ENCODE peak calls at places on chromosomes 2 and 18, in six cellular contexts. One of them, this sample, is unnamed.

GRCh38 chr18:74604774-74605173 is 7.1 kb downstream of the ZNF407 start:
- DNase-seq in right lobe of liver: no peak
- DNase-seq in HCT116: no peak
- DNase-seq in endothelial cell of umbilical vein: no peak
- DNase-seq in IMR-90: peak; percentile 67
- DNase-seq in tibial nerve: no peak
- DNase-seq in this sample: no peak

GRCh38 chr18:23972416-23972815 is 42.1 kb upstream of the TTC39C start:
- DNase-seq in right lobe of liver: no peak
- DNase-seq in HCT116: no peak
- DNase-seq in endothelial cell of umbilical vein: no peak
- DNase-seq in IMR-90: no peak
- DNase-seq in tibial nerve: no peak
- DNase-seq in this sample: no peak

GRCh38 chr2:234425923-234426603 is 70.8 kb downstream of the ARL4C start:
- DNase-seq in right lobe of liver: no peak
- DNase-seq in HCT116: no peak
- DNase-seq in endothelial cell of umbilical vein: no peak
- DNase-seq in IMR-90: no peak
- DNase-seq in tibial nerve: no peak
- DNase-seq in this sample: no peak

GRCh38 chr2:241788572-241788971 is 11.9 kb downstream of the GAL3ST2 start:
- DNase-seq in right lobe of liver: no peak
- DNase-seq in HCT116: peak; percentile 31
- DNase-seq in endothelial cell of umbilical vein: no peak
- DNase-seq in IMR-90: no peak
- DNase-seq in tibial nerve: no peak
- DNase-seq in this sample: no peak

GRCh38 chr2:128753321-128753720 is 434.7 kb upstream of the HS6ST1 start:
- DNase-seq in right lobe of liver: no peak
- DNase-seq in HCT116: no peak
- DNase-seq in endothelial cell of umbilical vein: no peak
- DNase-seq in IMR-90: no peak
- DNase-seq in tibial nerve: no peak
- DNase-seq in this sample: no peak

GRCh38 chr18:66560092-66560491 is 43.8 kb downstream of the CDH19 start:
- DNase-seq in right lobe of liver: no peak
- DNase-seq in HCT116: no peak
- DNase-seq in endothelial cell of umbilical vein: peak; percentile 52
- DNase-seq in IMR-90: no peak
- DNase-seq in tibial nerve: no peak
- DNase-seq in this sample: no peak

GRCh38 chr2:98828793-98829371 is 98.0 kb upstream of the MGAT4A start:
- DNase-seq in right lobe of liver: no peak
- DNase-seq in HCT116: no peak
- DNase-seq in endothelial cell of umbilical vein: no peak
- DNase-seq in IMR-90: no peak
- DNase-seq in tibial nerve: no peak
- DNase-seq in this sample: no peak

GRCh38 chr2:134539946-134540345 is 178.9 kb downstream of the TMEM163 start:
- DNase-seq in right lobe of liver: no peak
- DNase-seq in HCT116: no peak
- DNase-seq in endothelial cell of umbilical vein: no peak
- DNase-seq in IMR-90: no peak
- DNase-seq in tibial nerve: no peak
- DNase-seq in this sample: no peak

GRCh38 chr18:3401669-3402620 is 48.0 kb upstream of the TGIF1 start:
- DNase-seq in right lobe of liver: no peak
- DNase-seq in HCT116: no peak
- DNase-seq in endothelial cell of umbilical vein: no peak
- DNase-seq in IMR-90: no peak
- DNase-seq in tibial nerve: no peak
- DNase-seq in this sample: no peak

GRCh38 chr2:156455366-156455975 is 19.3 kb downstream of the GPD2 start:
- DNase-seq in right lobe of liver: no peak
- DNase-seq in HCT116: peak; percentile 52
- DNase-seq in endothelial cell of umbilical vein: no peak
- DNase-seq in IMR-90: peak; percentile 50
- DNase-seq in tibial nerve: no peak
- DNase-seq in this sample: peak; percentile 65

GRCh38 chr2:108548221-108549003 is 14.1 kb downstream of the LIMS1 start:
- DNase-seq in right lobe of liver: no peak
- DNase-seq in HCT116: no peak
- DNase-seq in endothelial cell of umbilical vein: no peak
- DNase-seq in IMR-90: peak; percentile 82
- DNase-seq in tibial nerve: no peak
- DNase-seq in this sample: no peak

GRCh38 chr18:8721716-8722115 is 16.4 kb downstream of the MTCL1 start:
- DNase-seq in right lobe of liver: no peak
- DNase-seq in HCT116: peak; percentile 48
- DNase-seq in endothelial cell of umbilical vein: no peak
- DNase-seq in IMR-90: peak; percentile 69
- DNase-seq in tibial nerve: no peak
- DNase-seq in this sample: no peak

GRCh38 chr2:9768388-9768787 is 74.9 kb upstream of the TAF1B start:
- DNase-seq in right lobe of liver: no peak
- DNase-seq in HCT116: no peak
- DNase-seq in endothelial cell of umbilical vein: no peak
- DNase-seq in IMR-90: no peak
- DNase-seq in tibial nerve: peak; percentile 5
- DNase-seq in this sample: no peak

GRCh38 chr2:119179951-119180350 is 21.4 kb upstream of the C1QL2 start:
- DNase-seq in right lobe of liver: no peak
- DNase-seq in HCT116: no peak
- DNase-seq in endothelial cell of umbilical vein: no peak
- DNase-seq in IMR-90: no peak
- DNase-seq in tibial nerve: no peak
- DNase-seq in this sample: no peak

GRCh38 chr2:109685453-109685852 is 71.3 kb downstream of the SOWAHC start:
- DNase-seq in right lobe of liver: no peak
- DNase-seq in HCT116: no peak
- DNase-seq in endothelial cell of umbilical vein: no peak
- DNase-seq in IMR-90: no peak
- DNase-seq in tibial nerve: no peak
- DNase-seq in this sample: no peak

GRCh38 chr2:174198846-174199564 is 49.3 kb downstream of the OLA1 start:
- DNase-seq in right lobe of liver: no peak
- DNase-seq in HCT116: no peak
- DNase-seq in endothelial cell of umbilical vein: no peak
- DNase-seq in IMR-90: peak; percentile 34
- DNase-seq in tibial nerve: no peak
- DNase-seq in this sample: no peak

GRCh38 chr2:238285653-238286082 is 2.7 kb downstream of the PER2 start:
- DNase-seq in right lobe of liver: peak; percentile 84
- DNase-seq in HCT116: no peak
- DNase-seq in endothelial cell of umbilical vein: no peak
- DNase-seq in IMR-90: peak; percentile 94
- DNase-seq in tibial nerve: peak; percentile 90
- DNase-seq in this sample: peak; percentile 82

GRCh38 chr2:162138310-162138709 is 13.7 kb downstream of the GCG start:
- DNase-seq in right lobe of liver: no peak
- DNase-seq in HCT116: no peak
- DNase-seq in endothelial cell of umbilical vein: no peak
- DNase-seq in IMR-90: no peak
- DNase-seq in tibial nerve: no peak
- DNase-seq in this sample: no peak

GRCh38 chr2:171810409-171810993 is 83.5 kb downstream of the SLC25A12 start:
- DNase-seq in right lobe of liver: no peak
- DNase-seq in HCT116: no peak
- DNase-seq in endothelial cell of umbilical vein: no peak
- DNase-seq in IMR-90: peak; percentile 79
- DNase-seq in tibial nerve: no peak
- DNase-seq in this sample: no peak

GRCh38 chr2:69272803-69273471 is 114.1 kb downstream of the GFPT1 start:
- DNase-seq in right lobe of liver: peak; percentile 66
- DNase-seq in HCT116: no peak
- DNase-seq in endothelial cell of umbilical vein: peak; percentile 35
- DNase-seq in IMR-90: peak; percentile 21
- DNase-seq in tibial nerve: no peak
- DNase-seq in this sample: no peak

GRCh38 chr2:219484343-219485200 is 14.1 kb upstream of the GMPPA start:
- DNase-seq in right lobe of liver: no peak
- DNase-seq in HCT116: no peak
- DNase-seq in endothelial cell of umbilical vein: no peak
- DNase-seq in IMR-90: no peak
- DNase-seq in tibial nerve: no peak
- DNase-seq in this sample: no peak

GRCh38 chr18:61823595-61823994 is 69.2 kb downstream of the RNF152 start:
- DNase-seq in right lobe of liver: peak; percentile 71
- DNase-seq in HCT116: no peak
- DNase-seq in endothelial cell of umbilical vein: no peak
- DNase-seq in IMR-90: no peak
- DNase-seq in tibial nerve: no peak
- DNase-seq in this sample: no peak

GRCh38 chr2:54497738-54498680 is 41.9 kb downstream of the SPTBN1 start:
- DNase-seq in right lobe of liver: no peak
- DNase-seq in HCT116: no peak
- DNase-seq in endothelial cell of umbilical vein: peak; percentile 77
- DNase-seq in IMR-90: peak; percentile 23
- DNase-seq in tibial nerve: no peak
- DNase-seq in this sample: peak; percentile 56

GRCh38 chr2:233597522-233597921 is 19.9 kb upstream of the UGT1A8 start:
- DNase-seq in right lobe of liver: no peak
- DNase-seq in HCT116: no peak
- DNase-seq in endothelial cell of umbilical vein: no peak
- DNase-seq in IMR-90: no peak
- DNase-seq in tibial nerve: no peak
- DNase-seq in this sample: no peak

GRCh38 chr2:205675861-205676516 is 6.3 kb upstream of the NRP2 start:
- DNase-seq in right lobe of liver: no peak
- DNase-seq in HCT116: peak; percentile 53
- DNase-seq in endothelial cell of umbilical vein: peak; percentile 74
- DNase-seq in IMR-90: peak; percentile 85
- DNase-seq in tibial nerve: no peak
- DNase-seq in this sample: peak; percentile 67

GRCh38 chr2:165621086-165621560 is 151.6 kb downstream of the CSRNP3 start:
- DNase-seq in right lobe of liver: no peak
- DNase-seq in HCT116: no peak
- DNase-seq in endothelial cell of umbilical vein: peak; percentile 95
- DNase-seq in IMR-90: no peak
- DNase-seq in tibial nerve: no peak
- DNase-seq in this sample: no peak

GRCh38 chr2:240622631-240623235 is 2.5 kb upstream of the GPR35 start:
- DNase-seq in right lobe of liver: peak; percentile 54
- DNase-seq in HCT116: no peak
- DNase-seq in endothelial cell of umbilical vein: no peak
- DNase-seq in IMR-90: no peak
- DNase-seq in tibial nerve: no peak
- DNase-seq in this sample: no peak

GRCh38 chr2:74507145-74507925 is at the start of gene PCGF1:
- DNase-seq in right lobe of liver: peak; percentile 99
- DNase-seq in HCT116: peak; percentile 96
- DNase-seq in endothelial cell of umbilical vein: peak; percentile 98
- DNase-seq in IMR-90: peak; percentile 97
- DNase-seq in tibial nerve: peak; percentile 99
- DNase-seq in this sample: peak; percentile 99
- TF ChIP-seq POLR2A in right lobe of liver: peak; percentile 45
- TF ChIP-seq POLR2A in HCT116: peak; percentile 46
- TF ChIP-seq POLR2A in endothelial cell of umbilical vein: peak; percentile 75
- TF ChIP-seq POLR2A in IMR-90: peak; percentile 81
- TF ChIP-seq POLR2A in tibial nerve: no peak
- TF ChIP-seq POLR2A in this sample: peak; percentile 77

DNA sequence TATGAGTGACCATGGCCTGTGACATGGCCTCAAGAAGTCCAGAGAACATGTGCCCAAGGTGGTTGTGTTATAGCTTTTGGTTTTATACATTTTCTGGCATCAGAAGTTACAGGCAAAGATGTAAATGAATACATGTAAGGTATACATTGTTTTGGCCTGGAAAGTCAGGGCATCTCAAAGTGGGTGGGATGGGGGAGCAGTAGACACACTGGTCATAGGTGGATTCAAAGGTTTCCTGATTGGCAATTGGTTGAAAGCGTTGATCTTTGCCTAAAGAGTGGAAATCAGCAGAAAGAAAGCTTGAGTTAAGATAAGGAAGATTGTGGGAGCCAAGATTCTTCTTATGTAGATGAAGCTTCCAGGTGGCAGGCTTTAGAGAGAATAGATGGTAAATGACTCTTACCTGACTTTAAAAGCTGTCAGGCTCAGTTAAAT is 62.1 kb upstream of the DYNAP start:
- DNase-seq in right lobe of liver: no peak
- DNase-seq in HCT116: no peak
- DNase-seq in endothelial cell of umbilical vein: no peak
- DNase-seq in IMR-90: no peak
- DNase-seq in tibial nerve: no peak
- DNase-seq in this sample: no peak
- H3K27ac ChIP-seq in right lobe of liver: no peak overlapping the region
- H3K27ac ChIP-seq in HCT116: no peak overlapping the region
- H3K27ac ChIP-seq in endothelial cell of umbilical vein: no peak overlapping the region
- H3K27ac ChIP-seq in IMR-90: no peak overlapping the region
- H3K27ac ChIP-seq in tibial nerve: no peak overlapping the region
- H3K27ac ChIP-seq in this sample: no peak overlapping the region

DNA sequence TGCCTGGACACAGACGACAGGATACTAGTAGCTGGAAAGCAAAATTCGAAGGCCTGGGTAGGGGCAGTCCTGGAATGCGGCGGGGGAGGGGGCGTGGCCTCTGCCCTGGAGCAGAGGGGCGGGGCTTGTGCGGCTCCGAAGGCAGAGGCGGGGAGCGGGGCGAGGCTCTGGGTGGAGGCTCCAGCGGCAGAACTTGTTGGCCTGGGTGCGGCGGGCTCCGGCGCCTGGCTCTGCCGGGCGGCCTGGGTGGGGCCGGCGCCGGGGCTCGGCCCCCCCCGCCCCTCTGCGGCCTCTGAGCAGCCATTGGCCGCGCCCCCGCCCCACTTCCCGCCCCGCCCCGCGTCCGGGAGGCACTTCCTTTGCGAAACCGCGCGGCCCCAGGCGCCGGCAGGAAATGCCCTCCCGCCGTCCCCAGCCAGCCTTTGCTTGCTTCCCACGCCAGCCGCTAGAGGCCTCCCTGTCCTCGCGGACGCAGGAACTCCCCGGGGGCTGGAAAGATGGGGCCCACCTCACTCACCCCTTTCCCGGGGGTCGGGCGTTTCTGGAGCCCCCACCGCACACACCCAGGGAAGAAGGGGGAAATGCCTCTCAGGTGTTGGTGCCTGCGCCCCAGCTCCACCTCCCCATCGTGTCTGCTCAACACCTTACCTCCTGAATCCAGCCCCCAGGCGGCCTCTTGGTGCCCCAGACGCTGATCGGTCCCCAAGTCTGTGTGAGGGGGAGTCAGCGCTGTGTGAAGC is 6.7 kb downstream of the CTDSP1 start:
- DNase-seq in right lobe of liver: peak; percentile 98
- DNase-seq in HCT116: peak; percentile 84
- DNase-seq in endothelial cell of umbilical vein: peak; percentile 94
- DNase-seq in IMR-90: peak; percentile 89
- DNase-seq in tibial nerve: peak; percentile 95
- DNase-seq in this sample: peak; percentile 82
- TF ChIP-seq POLR2A in right lobe of liver: peak; percentile 56
- TF ChIP-seq POLR2A in HCT116: no peak
- TF ChIP-seq POLR2A in endothelial cell of umbilical vein: peak; percentile 80
- TF ChIP-seq POLR2A in IMR-90: peak; percentile 42
- TF ChIP-seq POLR2A in tibial nerve: no peak
- TF ChIP-seq POLR2A in this sample: no peak

DNA sequence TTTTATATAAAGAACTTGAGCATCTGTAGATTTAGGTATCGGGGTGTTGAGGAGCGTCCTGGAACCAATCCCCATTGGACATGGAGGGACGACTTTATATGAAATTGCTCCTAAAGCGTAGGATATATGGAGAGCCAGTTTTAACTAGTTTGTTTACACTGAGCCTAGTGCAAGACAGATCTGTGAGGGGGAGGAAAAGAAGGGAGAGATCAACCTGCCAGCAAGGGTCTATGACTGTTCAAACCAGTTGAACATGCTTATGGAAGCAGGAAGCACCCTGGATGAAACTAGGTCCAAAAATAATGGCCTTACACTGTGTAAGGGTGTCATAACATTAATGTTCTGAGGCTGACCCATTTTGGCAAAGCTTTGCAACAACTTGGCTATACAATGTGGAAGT is 34.0 kb upstream of the SLC40A1 start:
- DNase-seq in right lobe of liver: no peak
- DNase-seq in HCT116: no peak
- DNase-seq in endothelial cell of umbilical vein: no peak
- DNase-seq in IMR-90: no peak
- DNase-seq in tibial nerve: no peak
- DNase-seq in this sample: no peak
- H3K27ac ChIP-seq in right lobe of liver: no peak overlapping the region
- H3K27ac ChIP-seq in HCT116: no peak overlapping the region
- H3K27ac ChIP-seq in endothelial cell of umbilical vein: no peak overlapping the region
- H3K27ac ChIP-seq in IMR-90: no peak overlapping the region
- H3K27ac ChIP-seq in tibial nerve: no peak overlapping the region
- H3K27ac ChIP-seq in this sample: no peak overlapping the region

This sample was measured in A549.